ENCODE peak calls at places on chromosome 18, in ten cellular contexts. One of them, this sample, is unnamed.

GRCh38 chr18:72738136-72738535 is 129.7 kb downstream of the NETO1 start:
- DNase-seq in fibroblast of mammary gland: no peak
- DNase-seq in psoas muscle: no peak
- DNase-seq in heart right ventricle: no peak
- DNase-seq in esophagus squamous epithelium: no peak
- DNase-seq in lower lobe of right lung: no peak
- DNase-seq in CD8-positive, alpha-beta T cell: no peak
- DNase-seq in heart left ventricle: no peak
- DNase-seq in left ventricle myocardium inferior: no peak
- DNase-seq in GM12878: no peak
- DNase-seq in this sample: no peak

GRCh38 chr18:22032392-22032961 is 136.9 kb upstream of the GATA6 start:
- DNase-seq in fibroblast of mammary gland: peak; percentile 95
- DNase-seq in psoas muscle: no peak
- DNase-seq in heart right ventricle: no peak
- DNase-seq in esophagus squamous epithelium: no peak
- DNase-seq in lower lobe of right lung: no peak
- DNase-seq in CD8-positive, alpha-beta T cell: no peak
- DNase-seq in heart left ventricle: no peak
- DNase-seq in left ventricle myocardium inferior: no peak
- DNase-seq in GM12878: peak; percentile 4
- DNase-seq in this sample: no peak

GRCh38 chr18:3441290-3441689 is 8.7 kb upstream of the TGIF1 start:
- DNase-seq in fibroblast of mammary gland: no peak
- DNase-seq in psoas muscle: no peak
- DNase-seq in heart right ventricle: peak; percentile 37
- DNase-seq in esophagus squamous epithelium: no peak
- DNase-seq in lower lobe of right lung: no peak
- DNase-seq in CD8-positive, alpha-beta T cell: no peak
- DNase-seq in heart left ventricle: no peak
- DNase-seq in left ventricle myocardium inferior: no peak
- DNase-seq in GM12878: no peak
- DNase-seq in this sample: peak; percentile 58

GRCh38 chr18:56112013-56112749 is 524.2 kb upstream of the TCF4 start:
- DNase-seq in fibroblast of mammary gland: peak; percentile 57
- DNase-seq in psoas muscle: no peak
- DNase-seq in heart right ventricle: no peak
- DNase-seq in esophagus squamous epithelium: no peak
- DNase-seq in lower lobe of right lung: no peak
- DNase-seq in CD8-positive, alpha-beta T cell: no peak
- DNase-seq in heart left ventricle: no peak
- DNase-seq in left ventricle myocardium inferior: no peak
- DNase-seq in GM12878: peak; percentile 45
- DNase-seq in this sample: peak; percentile 30

GRCh38 chr18:28095631-28096030 is 81.3 kb downstream of the CDH2 start:
- DNase-seq in fibroblast of mammary gland: peak; percentile 49
- DNase-seq in psoas muscle: no peak
- DNase-seq in heart right ventricle: no peak
- DNase-seq in esophagus squamous epithelium: no peak
- DNase-seq in lower lobe of right lung: no peak
- DNase-seq in CD8-positive, alpha-beta T cell: no peak
- DNase-seq in heart left ventricle: no peak
- DNase-seq in left ventricle myocardium inferior: no peak
- DNase-seq in GM12878: no peak
- DNase-seq in this sample: no peak

GRCh38 chr18:47321815-47322214 is 70.4 kb upstream of the SKOR2 start:
- DNase-seq in fibroblast of mammary gland: no peak
- DNase-seq in psoas muscle: no peak
- DNase-seq in heart right ventricle: no peak
- DNase-seq in esophagus squamous epithelium: no peak
- DNase-seq in lower lobe of right lung: no peak
- DNase-seq in CD8-positive, alpha-beta T cell: no peak
- DNase-seq in heart left ventricle: no peak
- DNase-seq in left ventricle myocardium inferior: no peak
- DNase-seq in GM12878: no peak
- DNase-seq in this sample: no peak

GRCh38 chr18:13696961-13697360 is 29.4 kb downstream of the FAM210A start:
- DNase-seq in fibroblast of mammary gland: peak; percentile 31
- DNase-seq in psoas muscle: no peak
- DNase-seq in heart right ventricle: no peak
- DNase-seq in esophagus squamous epithelium: no peak
- DNase-seq in lower lobe of right lung: no peak
- DNase-seq in CD8-positive, alpha-beta T cell: no peak
- DNase-seq in heart left ventricle: no peak
- DNase-seq in left ventricle myocardium inferior: no peak
- DNase-seq in GM12878: no peak
- DNase-seq in this sample: no peak

GRCh38 chr18:76519156-76519549 is 24.1 kb upstream of the ZNF516 start:
- DNase-seq in fibroblast of mammary gland: peak; percentile 41
- DNase-seq in psoas muscle: no peak
- DNase-seq in heart right ventricle: no peak
- DNase-seq in esophagus squamous epithelium: no peak
- DNase-seq in lower lobe of right lung: no peak
- DNase-seq in CD8-positive, alpha-beta T cell: no peak
- DNase-seq in heart left ventricle: no peak
- DNase-seq in left ventricle myocardium inferior: no peak
- DNase-seq in GM12878: no peak
- DNase-seq in this sample: peak; percentile 28

GRCh38 chr18:13909541-13909940 is 5.8 kb downstream of the MC2R start:
- DNase-seq in fibroblast of mammary gland: no peak
- DNase-seq in psoas muscle: no peak
- DNase-seq in heart right ventricle: no peak
- DNase-seq in esophagus squamous epithelium: no peak
- DNase-seq in lower lobe of right lung: no peak
- DNase-seq in CD8-positive, alpha-beta T cell: no peak
- DNase-seq in heart left ventricle: no peak
- DNase-seq in left ventricle myocardium inferior: no peak
- DNase-seq in GM12878: no peak
- DNase-seq in this sample: no peak

GRCh38 chr18:63111549-63112402 is 207.8 kb downstream of the BCL2 start:
- DNase-seq in fibroblast of mammary gland: no peak
- DNase-seq in psoas muscle: peak; percentile 32
- DNase-seq in heart right ventricle: peak; percentile 25
- DNase-seq in esophagus squamous epithelium: no peak
- DNase-seq in lower lobe of right lung: no peak
- DNase-seq in CD8-positive, alpha-beta T cell: no peak
- DNase-seq in heart left ventricle: peak; percentile 53
- DNase-seq in left ventricle myocardium inferior: no peak
- DNase-seq in GM12878: no peak
- DNase-seq in this sample: no peak

GRCh38 chr18:741931-742512 is 29.6 kb upstream of the ENOSF1 start:
- DNase-seq in fibroblast of mammary gland: peak; percentile 64
- DNase-seq in psoas muscle: no peak
- DNase-seq in heart right ventricle: no peak
- DNase-seq in esophagus squamous epithelium: no peak
- DNase-seq in lower lobe of right lung: no peak
- DNase-seq in CD8-positive, alpha-beta T cell: no peak
- DNase-seq in heart left ventricle: no peak
- DNase-seq in left ventricle myocardium inferior: no peak
- DNase-seq in GM12878: peak; percentile 30
- DNase-seq in this sample: peak; percentile 69

GRCh38 chr18:42635378-42636048 is 480.0 kb downstream of the RIT2 start:
- DNase-seq in fibroblast of mammary gland: no peak
- DNase-seq in psoas muscle: no peak
- DNase-seq in heart right ventricle: no peak
- DNase-seq in esophagus squamous epithelium: no peak
- DNase-seq in lower lobe of right lung: no peak
- DNase-seq in CD8-positive, alpha-beta T cell: no peak
- DNase-seq in heart left ventricle: no peak
- DNase-seq in left ventricle myocardium inferior: no peak
- DNase-seq in GM12878: no peak
- DNase-seq in this sample: no peak
- TF ChIP-seq CTCF in fibroblast of mammary gland: no peak
- TF ChIP-seq CTCF in psoas muscle: no peak
- TF ChIP-seq CTCF in heart right ventricle: no peak
- TF ChIP-seq CTCF in esophagus squamous epithelium: no peak
- TF ChIP-seq CTCF in lower lobe of right lung: no peak
- TF ChIP-seq CTCF in CD8-positive, alpha-beta T cell: no peak
- TF ChIP-seq CTCF in heart left ventricle: no peak
- TF ChIP-seq CTCF in left ventricle myocardium inferior: no peak
- TF ChIP-seq CTCF in GM12878: no peak
- TF ChIP-seq CTCF in this sample: no peak

GRCh38 chr18:4888251-4888650 is 308.8 kb downstream of the AKAIN1 start:
- DNase-seq in fibroblast of mammary gland: no peak
- DNase-seq in psoas muscle: no peak
- DNase-seq in heart right ventricle: no peak
- DNase-seq in esophagus squamous epithelium: no peak
- DNase-seq in lower lobe of right lung: no peak
- DNase-seq in CD8-positive, alpha-beta T cell: no peak
- DNase-seq in heart left ventricle: no peak
- DNase-seq in left ventricle myocardium inferior: no peak
- DNase-seq in GM12878: no peak
- DNase-seq in this sample: no peak
- TF ChIP-seq CTCF in fibroblast of mammary gland: no peak
- TF ChIP-seq CTCF in psoas muscle: no peak
- TF ChIP-seq CTCF in heart right ventricle: no peak
- TF ChIP-seq CTCF in esophagus squamous epithelium: no peak
- TF ChIP-seq CTCF in lower lobe of right lung: no peak
- TF ChIP-seq CTCF in CD8-positive, alpha-beta T cell: no peak
- TF ChIP-seq CTCF in heart left ventricle: no peak
- TF ChIP-seq CTCF in left ventricle myocardium inferior: no peak
- TF ChIP-seq CTCF in GM12878: no peak
- TF ChIP-seq CTCF in this sample: no peak

GRCh38 chr18:48668466-48669179 is 129.8 kb downstream of the CTIF start:
- DNase-seq in fibroblast of mammary gland: no peak
- DNase-seq in psoas muscle: no peak
- DNase-seq in heart right ventricle: no peak
- DNase-seq in esophagus squamous epithelium: no peak
- DNase-seq in lower lobe of right lung: no peak
- DNase-seq in CD8-positive, alpha-beta T cell: no peak
- DNase-seq in heart left ventricle: no peak
- DNase-seq in left ventricle myocardium inferior: no peak
- DNase-seq in GM12878: no peak
- DNase-seq in this sample: no peak
- TF ChIP-seq CTCF in fibroblast of mammary gland: no peak
- TF ChIP-seq CTCF in psoas muscle: no peak
- TF ChIP-seq CTCF in heart right ventricle: no peak
- TF ChIP-seq CTCF in esophagus squamous epithelium: no peak
- TF ChIP-seq CTCF in lower lobe of right lung: no peak
- TF ChIP-seq CTCF in CD8-positive, alpha-beta T cell: no peak
- TF ChIP-seq CTCF in heart left ventricle: no peak
- TF ChIP-seq CTCF in left ventricle myocardium inferior: peak; percentile 9
- TF ChIP-seq CTCF in GM12878: no peak
- TF ChIP-seq CTCF in this sample: no peak

GRCh38 chr18:9474983-9475642 is at the start of gene RALBP1:
- DNase-seq in fibroblast of mammary gland: peak; percentile 99
- DNase-seq in psoas muscle: peak; percentile 100
- DNase-seq in heart right ventricle: peak; percentile 99
- DNase-seq in esophagus squamous epithelium: peak; percentile 91
- DNase-seq in lower lobe of right lung: peak; percentile 100
- DNase-seq in CD8-positive, alpha-beta T cell: peak; percentile 98
- DNase-seq in heart left ventricle: peak; percentile 100
- DNase-seq in left ventricle myocardium inferior: peak; percentile 100
- DNase-seq in GM12878: peak; percentile 94
- DNase-seq in this sample: peak; percentile 100
- TF ChIP-seq CTCF in fibroblast of mammary gland: no peak
- TF ChIP-seq CTCF in psoas muscle: no peak
- TF ChIP-seq CTCF in heart right ventricle: peak; percentile 52
- TF ChIP-seq CTCF in esophagus squamous epithelium: peak; percentile 18
- TF ChIP-seq CTCF in lower lobe of right lung: peak; percentile 26
- TF ChIP-seq CTCF in CD8-positive, alpha-beta T cell: no peak
- TF ChIP-seq CTCF in heart left ventricle: no peak
- TF ChIP-seq CTCF in left ventricle myocardium inferior: no peak
- TF ChIP-seq CTCF in GM12878: peak; percentile 39
- TF ChIP-seq CTCF in this sample: peak; percentile 8

DNA sequence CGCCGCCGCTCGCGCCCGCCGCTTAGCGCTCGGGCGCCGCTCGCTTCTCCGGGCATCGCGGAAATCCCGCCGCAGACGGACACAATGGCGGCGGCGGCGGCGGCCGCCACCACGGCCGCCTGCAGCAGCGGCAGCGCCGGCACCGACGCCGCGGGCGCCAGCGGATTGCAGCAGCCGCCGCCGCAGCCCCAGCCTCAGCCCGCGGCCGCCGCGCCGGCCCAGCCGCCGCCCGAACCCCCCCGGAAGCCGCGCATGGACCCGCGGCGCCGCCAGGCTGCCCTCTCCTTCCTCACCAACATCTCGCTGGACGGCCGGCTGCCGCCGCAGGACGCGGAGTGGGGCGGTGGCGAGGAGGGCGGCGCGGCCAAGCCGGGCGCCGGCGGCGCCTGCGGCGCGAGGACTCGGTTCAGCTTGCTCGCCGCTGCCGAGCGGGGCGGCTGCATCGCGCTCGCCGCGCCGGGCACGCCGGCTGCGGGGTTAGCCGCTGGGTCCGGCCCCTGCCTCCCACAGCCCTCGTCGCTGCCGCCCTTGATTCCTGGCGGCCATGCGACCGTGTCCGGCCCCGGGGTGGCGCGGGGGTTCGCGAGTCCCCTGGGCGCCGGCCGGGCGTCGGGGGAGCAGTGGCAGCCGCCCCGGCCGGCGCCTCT is 517 bp downstream of the CABLES1 start:
- DNase-seq in fibroblast of mammary gland: no peak
- DNase-seq in psoas muscle: peak; percentile 46
- DNase-seq in heart right ventricle: no peak
- DNase-seq in esophagus squamous epithelium: no peak
- DNase-seq in lower lobe of right lung: peak; percentile 61
- DNase-seq in CD8-positive, alpha-beta T cell: peak; percentile 52
- DNase-seq in heart left ventricle: no peak
- DNase-seq in left ventricle myocardium inferior: peak; percentile 45
- DNase-seq in GM12878: no peak
- DNase-seq in this sample: peak; percentile 63
- TF ChIP-seq CTCF in fibroblast of mammary gland: no peak
- TF ChIP-seq CTCF in psoas muscle: no peak
- TF ChIP-seq CTCF in heart right ventricle: no peak
- TF ChIP-seq CTCF in esophagus squamous epithelium: no peak
- TF ChIP-seq CTCF in lower lobe of right lung: no peak
- TF ChIP-seq CTCF in CD8-positive, alpha-beta T cell: no peak
- TF ChIP-seq CTCF in heart left ventricle: no peak
- TF ChIP-seq CTCF in left ventricle myocardium inferior: no peak
- TF ChIP-seq CTCF in GM12878: no peak
- TF ChIP-seq CTCF in this sample: no peak

DNA sequence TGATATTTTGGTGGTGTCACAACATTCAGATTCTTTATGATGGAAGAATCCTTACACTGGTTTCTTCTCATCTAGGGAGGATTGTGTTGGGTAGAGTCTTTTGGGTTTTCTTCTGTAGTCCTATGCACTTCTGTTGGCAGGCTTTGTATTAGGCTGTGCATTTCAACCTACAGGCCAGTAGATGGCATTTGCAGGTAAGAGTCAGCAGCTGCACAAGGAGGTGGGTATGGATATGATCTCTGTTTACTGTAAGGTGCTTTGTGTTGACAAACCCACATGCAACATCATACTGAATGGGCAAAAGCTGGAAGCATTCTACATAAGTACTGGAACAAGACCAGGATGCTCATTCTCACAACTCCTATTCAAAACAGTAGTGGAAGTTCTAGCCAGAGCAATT is 656.8 kb downstream of the METTL4 start:
- DNase-seq in fibroblast of mammary gland: no peak
- DNase-seq in psoas muscle: no peak
- DNase-seq in heart right ventricle: no peak
- DNase-seq in esophagus squamous epithelium: no peak
- DNase-seq in lower lobe of right lung: no peak
- DNase-seq in CD8-positive, alpha-beta T cell: no peak
- DNase-seq in heart left ventricle: no peak
- DNase-seq in left ventricle myocardium inferior: no peak
- DNase-seq in GM12878: no peak
- DNase-seq in this sample: peak; percentile 28
- TF ChIP-seq CTCF in fibroblast of mammary gland: no peak
- TF ChIP-seq CTCF in psoas muscle: no peak
- TF ChIP-seq CTCF in heart right ventricle: no peak
- TF ChIP-seq CTCF in esophagus squamous epithelium: no peak
- TF ChIP-seq CTCF in lower lobe of right lung: no peak
- TF ChIP-seq CTCF in CD8-positive, alpha-beta T cell: no peak
- TF ChIP-seq CTCF in heart left ventricle: no peak
- TF ChIP-seq CTCF in left ventricle myocardium inferior: no peak
- TF ChIP-seq CTCF in GM12878: peak; percentile 24
- TF ChIP-seq CTCF in this sample: peak; percentile 25

This sample was measured in cardiac muscle cell.